ENCODE peak calls at places on chromosome 12, in seven cellular contexts. One of them, this sample, is unnamed.

GRCh38 chr12:111024205-111024794 is 103.9 kb upstream of the MYL2 start:
- DNase-seq in A549: peak; percentile 61
- DNase-seq in IMR-90: peak; percentile 4
- DNase-seq in pancreas: peak; percentile 82
- DNase-seq in WTC11: peak; percentile 84
- DNase-seq in breast epithelium: no peak
- DNase-seq in AG09319: no peak
- DNase-seq in this sample: peak; percentile 81

GRCh38 chr12:129550353-129550752 is 353.5 kb downstream of the TMEM132D start:
- DNase-seq in A549: no peak
- DNase-seq in IMR-90: no peak
- DNase-seq in pancreas: no peak
- DNase-seq in WTC11: no peak
- DNase-seq in breast epithelium: no peak
- DNase-seq in AG09319: no peak
- DNase-seq in this sample: no peak

GRCh38 chr12:1629338-1630080 is 478 bp downstream of the WNT5B start:
- DNase-seq in A549: no peak
- DNase-seq in IMR-90: no peak
- DNase-seq in pancreas: no peak
- DNase-seq in WTC11: peak; percentile 77
- DNase-seq in breast epithelium: no peak
- DNase-seq in AG09319: no peak
- DNase-seq in this sample: peak; percentile 9

GRCh38 chr12:16939871-16940306 is 333.9 kb upstream of the LMO3 start:
- DNase-seq in A549: peak; percentile 94
- DNase-seq in IMR-90: peak; percentile 8
- DNase-seq in pancreas: no peak
- DNase-seq in WTC11: peak; percentile 74
- DNase-seq in breast epithelium: no peak
- DNase-seq in AG09319: no peak
- DNase-seq in this sample: peak; percentile 76

GRCh38 chr12:95790912-95791849 is 617 bp upstream of the NTN4 start:
- DNase-seq in A549: peak; percentile 84
- DNase-seq in IMR-90: peak; percentile 22
- DNase-seq in pancreas: peak; percentile 60
- DNase-seq in WTC11: peak; percentile 42
- DNase-seq in breast epithelium: no peak
- DNase-seq in AG09319: no peak
- DNase-seq in this sample: peak; percentile 53

GRCh38 chr12:15599266-15600037 is 189.7 kb downstream of the EPS8 start:
- DNase-seq in A549: peak; percentile 14
- DNase-seq in IMR-90: peak; percentile 81
- DNase-seq in pancreas: no peak
- DNase-seq in WTC11: no peak
- DNase-seq in breast epithelium: no peak
- DNase-seq in AG09319: peak; percentile 88
- DNase-seq in this sample: peak; percentile 13

GRCh38 chr12:59444932-59445331 is 150.9 kb upstream of the SLC16A7 start:
- DNase-seq in A549: no peak
- DNase-seq in IMR-90: peak; percentile 15
- DNase-seq in pancreas: no peak
- DNase-seq in WTC11: peak; percentile 15
- DNase-seq in breast epithelium: no peak
- DNase-seq in AG09319: no peak
- DNase-seq in this sample: peak; percentile 45

GRCh38 chr12:26031318-26031717 is 72.8 kb downstream of the RASSF8 start:
- DNase-seq in A549: no peak
- DNase-seq in IMR-90: no peak
- DNase-seq in pancreas: no peak
- DNase-seq in WTC11: no peak
- DNase-seq in breast epithelium: no peak
- DNase-seq in AG09319: no peak
- DNase-seq in this sample: no peak

GRCh38 chr12:4270670-4271432 is 2.7 kb upstream of the CCND2 start:
- DNase-seq in A549: no peak
- DNase-seq in IMR-90: no peak
- DNase-seq in pancreas: no peak
- DNase-seq in WTC11: peak; percentile 74
- DNase-seq in breast epithelium: no peak
- DNase-seq in AG09319: no peak
- DNase-seq in this sample: no peak

GRCh38 chr12:64318605-64319004 is 72.0 kb downstream of the C12orf56 start:
- DNase-seq in A549: peak; percentile 41
- DNase-seq in IMR-90: peak; percentile 4
- DNase-seq in pancreas: no peak
- DNase-seq in WTC11: peak; percentile 65
- DNase-seq in breast epithelium: no peak
- DNase-seq in AG09319: no peak
- DNase-seq in this sample: no peak

GRCh38 chr12:46108721-46109120 is 118.3 kb upstream of the SCAF11 start:
- DNase-seq in A549: no peak
- DNase-seq in IMR-90: no peak
- DNase-seq in pancreas: no peak
- DNase-seq in WTC11: no peak
- DNase-seq in breast epithelium: no peak
- DNase-seq in AG09319: no peak
- DNase-seq in this sample: no peak

GRCh38 chr12:34108405-34108803 is 86.1 kb downstream of the ALG10 start:
- DNase-seq in A549: no peak
- DNase-seq in IMR-90: no peak
- DNase-seq in pancreas: peak; percentile 47
- DNase-seq in WTC11: no peak
- DNase-seq in breast epithelium: no peak
- DNase-seq in AG09319: no peak
- DNase-seq in this sample: no peak
- TF ChIP-seq CTCF in A549: no peak
- TF ChIP-seq CTCF in IMR-90: no peak
- TF ChIP-seq CTCF in pancreas: no peak
- TF ChIP-seq CTCF in WTC11: no peak
- TF ChIP-seq CTCF in breast epithelium: no peak
- TF ChIP-seq CTCF in AG09319: no peak
- TF ChIP-seq CTCF in this sample: no peak

GRCh38 chr12:56377310-56377988 is 14.8 kb upstream of the APOF start:
- DNase-seq in A549: peak; percentile 48
- DNase-seq in IMR-90: peak; percentile 62
- DNase-seq in pancreas: no peak
- DNase-seq in WTC11: no peak
- DNase-seq in breast epithelium: no peak
- DNase-seq in AG09319: no peak
- DNase-seq in this sample: no peak
- TF ChIP-seq CTCF in A549: no peak
- TF ChIP-seq CTCF in IMR-90: peak; percentile 52
- TF ChIP-seq CTCF in pancreas: no peak
- TF ChIP-seq CTCF in WTC11: no peak
- TF ChIP-seq CTCF in breast epithelium: no peak
- TF ChIP-seq CTCF in AG09319: no peak
- TF ChIP-seq CTCF in this sample: no peak

DNA sequence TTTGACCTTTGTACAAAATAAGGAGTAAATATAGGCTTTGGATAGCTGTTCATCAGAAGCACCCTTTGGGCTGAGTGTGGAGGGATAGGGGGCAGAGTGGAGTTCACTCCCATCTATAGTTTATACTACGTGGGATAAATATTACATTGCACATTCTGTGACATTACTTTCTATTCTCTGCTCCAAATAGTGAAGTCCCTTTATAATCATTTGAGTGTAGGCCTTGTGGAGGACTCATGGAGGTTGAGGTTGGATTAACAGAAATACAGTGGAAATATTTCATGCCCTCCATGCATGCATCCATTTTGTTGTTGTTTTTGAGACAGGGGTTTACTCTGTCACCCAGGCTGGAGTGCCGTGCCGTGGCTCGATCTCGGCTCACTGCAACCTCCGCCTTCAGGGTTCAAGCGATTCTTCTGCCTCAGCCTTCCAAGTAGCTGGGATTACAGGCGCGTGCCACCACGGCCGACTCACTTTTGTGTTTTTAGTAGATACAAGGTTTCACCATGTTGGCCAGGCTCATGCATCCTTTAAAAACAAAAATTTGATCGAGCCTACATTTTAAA is 1.4 kb downstream of the CHPT1 start:
- DNase-seq in A549: no peak
- DNase-seq in IMR-90: peak; percentile 12
- DNase-seq in pancreas: no peak
- DNase-seq in WTC11: no peak
- DNase-seq in breast epithelium: no peak
- DNase-seq in AG09319: no peak
- DNase-seq in this sample: peak; percentile 12
- TF ChIP-seq CTCF in A549: peak; percentile 41
- TF ChIP-seq CTCF in IMR-90: peak; percentile 13
- TF ChIP-seq CTCF in pancreas: no peak
- TF ChIP-seq CTCF in WTC11: no peak
- TF ChIP-seq CTCF in breast epithelium: no peak
- TF ChIP-seq CTCF in AG09319: peak; percentile 28
- TF ChIP-seq CTCF in this sample: no peak

DNA sequence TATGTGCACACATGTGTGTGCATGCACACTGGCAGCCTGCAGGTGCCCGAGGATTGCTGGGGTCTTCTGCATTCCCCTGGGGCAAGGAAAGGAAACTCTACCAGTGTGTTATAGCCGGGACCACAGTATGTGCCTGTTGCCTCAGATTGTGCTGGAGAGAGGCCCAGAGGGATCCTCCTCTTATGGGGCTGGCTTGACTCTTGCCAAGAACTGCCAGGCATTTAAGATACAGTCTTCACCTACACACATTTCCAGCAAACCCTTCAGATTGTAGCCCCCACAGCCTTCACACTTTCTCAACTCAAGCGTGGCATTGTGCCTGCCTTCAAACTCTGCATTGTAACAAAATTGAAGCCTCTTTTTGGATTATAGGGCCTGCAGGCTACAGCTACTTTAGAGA is 176.7 kb upstream of the DYRK2 start:
- DNase-seq in A549: no peak
- DNase-seq in IMR-90: no peak
- DNase-seq in pancreas: no peak
- DNase-seq in WTC11: no peak
- DNase-seq in breast epithelium: no peak
- DNase-seq in AG09319: no peak
- DNase-seq in this sample: no peak
- TF ChIP-seq CTCF in A549: no peak
- TF ChIP-seq CTCF in IMR-90: no peak
- TF ChIP-seq CTCF in pancreas: no peak
- TF ChIP-seq CTCF in WTC11: no peak
- TF ChIP-seq CTCF in breast epithelium: no peak
- TF ChIP-seq CTCF in AG09319: no peak
- TF ChIP-seq CTCF in this sample: no peak

GRCh38 chr12:131609762-131610161 is 101.1 kb upstream of the SFSWAP start:
- DNase-seq in A549: no peak
- DNase-seq in IMR-90: no peak
- DNase-seq in pancreas: no peak
- DNase-seq in WTC11: no peak
- DNase-seq in breast epithelium: no peak
- DNase-seq in AG09319: no peak
- DNase-seq in this sample: no peak

GRCh38 chr12:131610891-131611290 is 100.0 kb upstream of the SFSWAP start:
- DNase-seq in A549: no peak
- DNase-seq in IMR-90: no peak
- DNase-seq in pancreas: no peak
- DNase-seq in WTC11: no peak
- DNase-seq in breast epithelium: no peak
- DNase-seq in AG09319: no peak
- DNase-seq in this sample: no peak

GRCh38 chr12:131607658-131608447 is 103.0 kb upstream of the SFSWAP start:
- DNase-seq in A549: no peak
- DNase-seq in IMR-90: no peak
- DNase-seq in pancreas: no peak
- DNase-seq in WTC11: no peak
- DNase-seq in breast epithelium: no peak
- DNase-seq in AG09319: no peak
- DNase-seq in this sample: no peak

GRCh38 chr12:131610181-131610580 is 100.7 kb upstream of the SFSWAP start:
- DNase-seq in A549: no peak
- DNase-seq in IMR-90: no peak
- DNase-seq in pancreas: no peak
- DNase-seq in WTC11: no peak
- DNase-seq in breast epithelium: no peak
- DNase-seq in AG09319: no peak
- DNase-seq in this sample: no peak

GRCh38 chr12:131608740-131609665 is 101.9 kb upstream of the SFSWAP start:
- DNase-seq in A549: peak; percentile 59
- DNase-seq in IMR-90: peak; percentile 7
- DNase-seq in pancreas: no peak
- DNase-seq in WTC11: peak; percentile 82
- DNase-seq in breast epithelium: peak; percentile 74
- DNase-seq in AG09319: peak; percentile 27
- DNase-seq in this sample: peak; percentile 82
- TF ChIP-seq CTCF in A549: peak; percentile 43
- TF ChIP-seq CTCF in IMR-90: peak; percentile 47
- TF ChIP-seq CTCF in pancreas: peak; percentile 40
- TF ChIP-seq CTCF in WTC11: peak; percentile 92
- TF ChIP-seq CTCF in breast epithelium: peak; percentile 78
- TF ChIP-seq CTCF in AG09319: peak; percentile 84
- TF ChIP-seq CTCF in this sample: peak; percentile 88

GRCh38 chr12:121089031-121089812 is 43.5 kb upstream of the P2RX7 start:
- DNase-seq in A549: peak; percentile 35
- DNase-seq in IMR-90: no peak
- DNase-seq in pancreas: no peak
- DNase-seq in WTC11: peak; percentile 48
- DNase-seq in breast epithelium: no peak
- DNase-seq in AG09319: no peak
- DNase-seq in this sample: no peak
- TF ChIP-seq CTCF in A549: peak; percentile 7
- TF ChIP-seq CTCF in IMR-90: no peak
- TF ChIP-seq CTCF in pancreas: no peak
- TF ChIP-seq CTCF in WTC11: no peak
- TF ChIP-seq CTCF in breast epithelium: no peak
- TF ChIP-seq CTCF in AG09319: no peak
- TF ChIP-seq CTCF in this sample: no peak

GRCh38 chr12:10365716-10366433 is 24.0 kb downstream of the KLRK1 start:
- DNase-seq in A549: no peak
- DNase-seq in IMR-90: peak; percentile 33
- DNase-seq in pancreas: no peak
- DNase-seq in WTC11: no peak
- DNase-seq in breast epithelium: no peak
- DNase-seq in AG09319: no peak
- DNase-seq in this sample: no peak
- TF ChIP-seq CTCF in A549: no peak
- TF ChIP-seq CTCF in IMR-90: peak; percentile 17
- TF ChIP-seq CTCF in pancreas: no peak
- TF ChIP-seq CTCF in WTC11: no peak
- TF ChIP-seq CTCF in breast epithelium: no peak
- TF ChIP-seq CTCF in AG09319: no peak
- TF ChIP-seq CTCF in this sample: peak; percentile 17

This sample was measured in Calu3.